ENCODE peak calls at places on chromosomes 5 and 9, in six cellular contexts. E is foreskin fibroblast, N is coronary artery, W is HFFc6, S is AG04450, B is NB4. V is an unnamed sample.

GRCh38 chr9:89877051-89878002 is 272.5 kb downstream of the GADD45G start:
- DNase-seq in B (no peak), E (no peak), N (peak), W (no peak), S (no peak), V (peak)

GRCh38 chr5:12703254-12703653 is 799.0 kb upstream of the CTNND2 start:
- DNase-seq in N (no peak), S (no peak), E (no peak), B (no peak), W (no peak), V (no peak)

GRCh38 chr5:135750506-135750905 is 84.0 kb upstream of the SLC25A48 start:
- DNase-seq in W (no peak), S (no peak), N (no peak), E (no peak), B (no peak), V (no peak)

GRCh38 chr9:68530618-68531017 is 10.1 kb downstream of the TMEM252 start:
- DNase-seq in W (no peak), N (peak), E (no peak), B (no peak), S (no peak), V (no peak)

GRCh38 chr5:7396169-7397004 is 449 bp downstream of the ADCY2 start:
- DNase-seq in E (peak), W (no peak), N (no peak), S (no peak), B (no peak), V (no peak)

GRCh38 chr9:77402286-77402685 is 225.0 kb downstream of the VPS13A start:
- DNase-seq in E (peak), N (no peak), S (no peak), B (no peak), W (peak), V (no peak)

GRCh38 chr9:138073408-138073807 is 195.8 kb downstream of the CACNA1B start:
- DNase-seq in N (peak), B (no peak), W (no peak), S (no peak), E (no peak), V (peak)

GRCh38 chr9:107569171-107569570 is 79.6 kb upstream of the KLF4 start:
- DNase-seq in B (no peak), E (peak), W (no peak), S (no peak), N (no peak), V (no peak)

GRCh38 chr5:1138445-1139207 is 26.8 kb upstream of the SLC12A7 start:
- DNase-seq in E (no peak), W (no peak), S (no peak), N (no peak), B (no peak), V (no peak)

GRCh38 chr5:21834863-21835262 is 1018.3 kb downstream of the CDH12 start:
- DNase-seq in S (no peak), E (no peak), W (no peak), N (no peak), B (no peak), V (no peak)

GRCh38 chr5:154397652-154398406 is 48.0 kb upstream of the SAP30L start:
- DNase-seq in E (no peak), B (no peak), W (no peak), N (no peak), S (no peak), V (no peak)

GRCh38 chr5:23007226-23007625 is 154.1 kb upstream of the CDH12 start:
- DNase-seq in W (no peak), N (no peak), B (no peak), S (no peak), E (no peak), V (no peak)

GRCh38 chr9:71249729-71250317 is 128.4 kb upstream of the TRPM3 start:
- DNase-seq in S (peak), N (no peak), B (peak), W (peak), E (peak), V (no peak)

GRCh38 chr5:57174128-57174849 is 430 bp downstream of the GPBP1 start:
- DNase-seq in E (peak), N (peak), W (no peak), B (peak), S (no peak), V (no peak)

GRCh38 chr5:140926211-140926902 is at the start of gene PCDHAC1:
- DNase-seq in E (peak), W (no peak), S (no peak), B (no peak), N (peak), V (peak)

GRCh38 chr5:157538311-157538710 is 37.3 kb downstream of the ADAM19 start:
- DNase-seq in E (no peak), B (no peak), W (no peak), S (no peak), N (no peak), V (no peak)

GRCh38 chr9:133534346-133535284 is at the start of gene ADAMTSL2:
- DNase-seq in N (no peak), S (no peak), W (no peak), E (peak), B (peak), V (no peak)

GRCh38 chr9:137982132-137982666 is 104.6 kb downstream of the CACNA1B start:
- DNase-seq in N (no peak), W (no peak), S (no peak), E (peak), B (no peak), V (no peak)

GRCh38 chr5:101160002-101160401 is 256.9 kb upstream of the ST8SIA4 start:
- DNase-seq in B (no peak), E (no peak), S (no peak), W (no peak), N (no peak), V (no peak)

GRCh38 chr9:81693639-81694378 is 4.5 kb upstream of the TLE1 start:
- DNase-seq in N (no peak), E (peak), W (no peak), B (no peak), S (no peak), V (no peak)

GRCh38 chr9:27344776-27345175 is 47.8 kb upstream of the EQTN start:
- DNase-seq in E (no peak), S (no peak), B (no peak), N (no peak), W (no peak), V (no peak)

GRCh38 chr9:20353931-20354652 is 268.2 kb downstream of the MLLT3 start:
- DNase-seq in E (peak), B (no peak), N (no peak), S (no peak), W (peak), V (no peak)

GRCh38 chr5:132962429-132962928 is 955 bp downstream of the AFF4 start:
- DNase-seq in S (no peak), E (peak), B (peak), N (no peak), W (peak), V (no peak)

GRCh38 chr5:167565555-167565954 is 725.9 kb upstream of the WWC1 start:
- DNase-seq in E (peak), N (no peak), B (peak), W (peak), S (no peak), V (no peak)

GRCh38 chr9:6024035-6024554 is 8.7 kb upstream of the RANBP6 start:
- DNase-seq in W (no peak), B (peak), E (peak), N (no peak), S (no peak), V (no peak)
- TF ChIP-seq CTCF in W (peak), B (peak), E (peak), N (peak), S (peak), V (peak)

GRCh38 chr9:2228132-2228531 is 213.0 kb downstream of the SMARCA2 start:
- DNase-seq in W (no peak), B (peak), N (no peak), S (no peak), E (peak), V (no peak)
- TF ChIP-seq CTCF in W (peak), B (peak), N (no peak), S (peak), E (peak), V (peak)

GRCh38 chr5:34507948-34508347 is 148.2 kb upstream of the RAI14 start:
- DNase-seq in B (no peak), W (no peak), S (no peak), N (no peak), E (no peak), V (no peak)
- TF ChIP-seq CTCF in B (no peak), W (no peak), S (no peak), N (no peak), E (no peak), V (no peak)

GRCh38 chr5:122498163-122498562 is 186.1 kb downstream of the SNCAIP start:
- DNase-seq in E (peak), W (no peak), N (no peak), B (no peak), S (no peak), V (no peak)

GRCh38 chr5:122507045-122507444 is 195.0 kb downstream of the SNCAIP start:
- DNase-seq in B (no peak), S (no peak), E (no peak), N (no peak), W (no peak), V (no peak)

GRCh38 chr5:122500245-122501086 is 188.4 kb downstream of the SNCAIP start:
- DNase-seq in E (peak), N (no peak), B (peak), S (peak), W (peak), V (no peak)

GRCh38 chr5:122499617-122500016 is 187.6 kb downstream of the SNCAIP start:
- DNase-seq in E (no peak), W (no peak), S (no peak), B (no peak), N (no peak), V (no peak)

GRCh38 chr5:122501087-122501435 is 189.0 kb downstream of the SNCAIP start:
- DNase-seq in B (no peak), W (no peak), E (peak), S (no peak), N (no peak), V (no peak)
- TF ChIP-seq CTCF in B (no peak), W (peak), E (no peak), S (no peak), N (no peak), V (no peak)

DNA sequence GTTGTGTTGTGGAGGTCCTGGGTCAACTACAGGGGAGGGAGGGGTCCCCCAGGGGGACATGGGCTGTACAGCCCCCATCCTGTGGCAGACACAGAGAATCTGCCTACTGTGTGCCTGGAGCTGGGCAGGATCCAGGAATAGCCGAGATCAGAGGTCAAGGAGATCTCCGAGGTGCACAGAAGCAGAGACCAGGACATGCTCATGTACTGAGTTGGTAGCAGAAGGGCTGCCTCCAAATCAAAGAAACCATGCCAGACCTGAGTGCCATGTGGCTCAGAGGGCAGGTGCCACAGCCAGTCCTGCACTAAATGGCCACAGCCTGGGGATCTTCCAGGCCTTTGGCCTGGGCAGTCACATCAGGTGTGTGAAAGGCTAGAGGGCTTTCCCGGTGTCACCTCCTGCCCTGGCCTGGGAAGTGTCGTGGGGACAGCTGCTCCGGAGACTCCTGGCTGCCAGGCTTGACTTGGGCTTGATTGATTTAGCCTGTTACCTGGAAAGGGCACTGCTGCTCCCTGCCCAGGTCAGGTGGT is 27.8 kb downstream of the GSN start:
- DNase-seq in B (no peak), E (no peak), W (no peak), S (no peak), N (no peak), V (no peak)
- TF ChIP-seq CTCF in B (no peak), E (no peak), W (no peak), S (no peak), N (no peak), V (no peak)

V was measured in type B pancreatic cell.